ENCODE peak calls at places on chromosome 19, in six cellular contexts. O, N, Q, C, A and X are unnamed samples. For H3K9me3, the result is how much of the 10 kb centered on the place peaks cover.

GRCh38 chr19:49150106-49150943 is 4.9 kb downstream of the HRC start:
- DNase-seq in O (peak), Q (peak), C (peak), A (peak), N (peak), X (peak)

GRCh38 chr19:4694211-4694987 is 24.3 kb upstream of the MYDGF start:
- DNase-seq in Q (peak), N (no peak), C (peak), O (no peak), A (peak), X (peak)

GRCh38 chr19:51719251-51719901 is 4.4 kb downstream of the HAS1 start:
- DNase-seq in N (no peak), Q (no peak), A (no peak), C (no peak), O (no peak), X (no peak)

GRCh38 chr19:18542936-18543813 is at the start of gene FKBP8:
- DNase-seq in A (peak), Q (peak), C (peak), N (peak), O (peak), X (peak)

GRCh38 chr19:4678881-4679379 is 8.8 kb upstream of the MYDGF start:
- DNase-seq in Q (peak), C (no peak), N (no peak), O (no peak), A (no peak), X (no peak)

GRCh38 chr19:55753401-55753800 is 5.5 kb upstream of the RFPL4A start:
- DNase-seq in A (no peak), O (no peak), Q (no peak), C (no peak), N (no peak), X (no peak)

GRCh38 chr19:41332000-41332399 is 21.7 kb downstream of the TGFB1 start:
- DNase-seq in Q (no peak), O (no peak), C (no peak), N (no peak), A (no peak), X (no peak)

GRCh38 chr19:7919681-7920519 is at the start of gene SNAPC2:
- DNase-seq in A (peak), O (peak), N (peak), C (peak), Q (peak), X (peak)

GRCh38 chr19:10419200-10419645 is 1.1 kb upstream of the PDE4A start:
- DNase-seq in N (no peak), Q (no peak), C (no peak), A (no peak), O (peak), X (no peak)

GRCh38 chr19:28400953-28401671 is 811.8 kb downstream of the UQCRFS1 start:
- DNase-seq in N (no peak), A (no peak), C (no peak), Q (no peak), O (no peak), X (no peak)

GRCh38 chr19:902093-902370 is 8.7 kb downstream of the RNU6-9 start:
- DNase-seq in C (no peak), Q (no peak), N (no peak), O (no peak), A (no peak), X (no peak)

GRCh38 chr19:51470966-51471365 is 7.4 kb upstream of the CEACAM18 start:
- DNase-seq in N (no peak), A (no peak), C (peak), O (no peak), Q (no peak), X (no peak)

GRCh38 chr19:3608079-3608641 is 1.5 kb upstream of the TBXA2R start:
- DNase-seq in N (no peak), C (no peak), Q (no peak), O (no peak), A (no peak), X (no peak)

GRCh38 chr19:47637550-47637949 is 28.6 kb downstream of the BICRA start:
- DNase-seq in C (peak), O (no peak), N (no peak), Q (no peak), A (no peak), X (no peak)

GRCh38 chr19:49890349-49891311 is 6.1 kb downstream of the IL4I1 start:
- DNase-seq in Q (no peak), N (peak), C (no peak), A (no peak), O (peak), X (peak)

GRCh38 chr19:28051047-28051446 is 1161.9 kb downstream of the UQCRFS1 start:
- DNase-seq in Q (no peak), O (peak), N (no peak), C (no peak), A (no peak), X (no peak)

GRCh38 chr19:38523319-38523718 is 89.8 kb downstream of the RYR1 start:
- DNase-seq in A (no peak), N (no peak), Q (no peak), O (no peak), C (no peak), X (no peak)

GRCh38 chr19:55199620-55200204 is 9.6 kb downstream of the PTPRH start:
- DNase-seq in O (no peak), N (no peak), Q (no peak), C (no peak), A (no peak), X (no peak)

GRCh38 chr19:56101746-56102535 is 19.2 kb downstream of the ZNF787 start:
- DNase-seq in N (no peak), Q (no peak), A (no peak), C (no peak), O (no peak), X (no peak)

GRCh38 chr19:6632002-6632621 is 37.8 kb downstream of the TNFSF14 start:
- DNase-seq in N (peak), O (peak), Q (peak), C (peak), A (peak), X (peak)

GRCh38 chr19:50651174-50651573 is 1.9 kb downstream of the C19orf81 start:
- DNase-seq in Q (no peak), A (no peak), C (no peak), N (no peak), O (no peak), X (no peak)

GRCh38 chr19:53193534-53194222 is 520 bp upstream of the ZNF665 start:
- DNase-seq in O (peak), Q (no peak), N (no peak), A (no peak), C (no peak), X (no peak)
- H3K9me3 ChIP-seq in O (under half), Q (under half), N (under half), A (under half), C (under half), X (under half)

GRCh38 chr19:35194022-35194984 is 34.2 kb downstream of the FAM187B start:
- DNase-seq in Q (no peak), O (no peak), A (no peak), N (no peak), C (no peak), X (no peak)
- H3K9me3 ChIP-seq in Q (under half), O (under half), A (under half), N (under half), C (under half), X (under half)

GRCh38 chr19:36973021-36973843 is 57.1 kb downstream of the ZNF568 start:
- DNase-seq in O (no peak), N (peak), C (peak), Q (peak), A (peak), X (peak)

GRCh38 chr19:36973844-36974195 is 57.7 kb downstream of the ZNF568 start:
- DNase-seq in Q (no peak), A (no peak), O (no peak), N (no peak), C (no peak), X (no peak)

GRCh38 chr19:36972594-36972993 is 56.5 kb downstream of the ZNF568 start:
- DNase-seq in N (no peak), O (no peak), A (no peak), C (no peak), Q (no peak), X (no peak)
- H3K9me3 ChIP-seq in N (under half), O (under half), A (under half), C (under half), Q (under half), X (under half)

GRCh38 chr19:17435218-17435617 is 13.2 kb downstream of the TMEM221 start:
- DNase-seq in O (no peak), Q (no peak), A (no peak), C (no peak), N (no peak), X (no peak)

GRCh38 chr19:17424743-17425365 is 5.0 kb downstream of the MVB12A start:
- DNase-seq in C (peak), N (no peak), A (no peak), O (peak), Q (no peak), X (no peak)

GRCh38 chr19:17431417-17431816 is 11.6 kb downstream of the MVB12A start:
- DNase-seq in A (no peak), Q (no peak), O (no peak), C (no peak), N (no peak), X (no peak)

GRCh38 chr19:17429661-17430101 is 9.8 kb downstream of the MVB12A start:
- DNase-seq in Q (peak), O (no peak), N (no peak), C (no peak), A (no peak), X (no peak)
- H3K9me3 ChIP-seq in Q (under half), O (under half), N (under half), C (under half), A (under half), X (under half)

GRCh38 chr19:40035996-40036395 is 20.0 kb downstream of the ZNF780B start:
- DNase-seq in N (no peak), Q (no peak), O (no peak), C (no peak), A (no peak), X (no peak)
- H3K9me3 ChIP-seq in N (half or more), Q (under half), O (half or more), C (under half), A (under half), X (under half)

GRCh38 chr19:37165635-37166034 is 6.9 kb downstream of the ZNF585A start:
- DNase-seq in O (no peak), Q (no peak), C (no peak), N (no peak), A (no peak), X (no peak)
- H3K9me3 ChIP-seq in O (under half), Q (under half), C (under half), N (half or more), A (under half), X (under half)

DNA sequence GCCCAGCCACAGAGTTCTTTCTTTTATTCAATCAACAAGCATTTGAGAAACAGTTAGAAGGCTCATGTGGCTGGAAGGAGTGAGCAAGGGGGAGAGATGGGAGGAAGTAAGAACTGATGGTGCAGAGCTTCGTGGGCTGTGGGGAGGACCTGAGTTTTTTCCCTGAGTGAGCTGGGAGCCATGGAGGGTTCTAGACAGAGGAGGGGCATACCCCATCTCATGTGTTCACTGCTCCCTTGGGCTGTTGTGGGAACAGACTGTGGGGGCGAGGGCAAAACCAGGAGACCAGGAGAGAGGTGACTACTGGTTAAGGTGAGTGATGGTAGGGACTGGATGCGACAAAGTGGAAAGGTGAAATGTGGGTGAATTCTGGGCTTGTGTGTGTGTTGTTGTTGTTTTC is 2.4 kb upstream of the PKN1 start:
- DNase-seq in N (no peak), O (no peak), C (no peak), A (no peak), Q (no peak), X (no peak)
- H3K9me3 ChIP-seq in N (under half), O (under half), C (under half), A (under half), Q (under half), X (under half)

GRCh38 chr19:9329999-9330398 is 6.0 kb downstream of the ZNF559 start:
- DNase-seq in C (no peak), N (no peak), A (no peak), O (no peak), Q (no peak), X (no peak)
- H3K9me3 ChIP-seq in C (under half), N (half or more), A (under half), O (half or more), Q (under half), X (under half)